ENCODE peak calls at places on chromosomes 6 and 20, in six cellular contexts. One of them, this sample, is unnamed. For H3K27me3, the result is how much of the 10 kb centered on the place peaks cover.

GRCh38 chr20:1477896-1478490 is 11.3 kb upstream of the NSFL1C start:
- DNase-seq in hepatocyte: no peak
- DNase-seq in GM23248: no peak
- DNase-seq in SK-N-SH: no peak
- DNase-seq in neural progenitor cell: no peak
- DNase-seq in GM23338: no peak
- DNase-seq in this sample: peak

GRCh38 chr6:111837641-111838500 is 35.4 kb downstream of the FYN start:
- DNase-seq in hepatocyte: no peak
- DNase-seq in GM23248: no peak
- DNase-seq in SK-N-SH: no peak
- DNase-seq in neural progenitor cell: no peak
- DNase-seq in GM23338: no peak
- DNase-seq in this sample: no peak

GRCh38 chr6:109125504-109125903 is 30.2 kb downstream of the CEP57L1 start:
- DNase-seq in hepatocyte: no peak
- DNase-seq in GM23248: no peak
- DNase-seq in SK-N-SH: no peak
- DNase-seq in neural progenitor cell: no peak
- DNase-seq in GM23338: no peak
- DNase-seq in this sample: no peak

GRCh38 chr20:64079273-64080012 is at the start of gene RGS19:
- DNase-seq in hepatocyte: peak
- DNase-seq in GM23248: peak
- DNase-seq in SK-N-SH: peak
- DNase-seq in neural progenitor cell: peak
- DNase-seq in GM23338: peak
- DNase-seq in this sample: peak

GRCh38 chr6:30965140-30965601 is 18.3 kb upstream of the MUC21 start:
- DNase-seq in hepatocyte: no peak
- DNase-seq in GM23248: no peak
- DNase-seq in SK-N-SH: no peak
- DNase-seq in neural progenitor cell: no peak
- DNase-seq in GM23338: no peak
- DNase-seq in this sample: no peak

GRCh38 chr6:10633216-10633615 is 61.2 kb downstream of the C6orf52 start:
- DNase-seq in hepatocyte: peak
- DNase-seq in GM23248: peak
- DNase-seq in SK-N-SH: no peak
- DNase-seq in neural progenitor cell: no peak
- DNase-seq in GM23338: no peak
- DNase-seq in this sample: peak

GRCh38 chr6:110552901-110553641 is 76.7 kb upstream of the SLC22A16 start:
- DNase-seq in hepatocyte: no peak
- DNase-seq in GM23248: no peak
- DNase-seq in SK-N-SH: no peak
- DNase-seq in neural progenitor cell: no peak
- DNase-seq in GM23338: no peak
- DNase-seq in this sample: no peak

GRCh38 chr6:84151669-84152068 is 75.8 kb downstream of the CEP162 start:
- DNase-seq in hepatocyte: no peak
- DNase-seq in GM23248: no peak
- DNase-seq in SK-N-SH: no peak
- DNase-seq in neural progenitor cell: no peak
- DNase-seq in GM23338: no peak
- DNase-seq in this sample: no peak

GRCh38 chr20:13858496-13859270 is 73.9 kb downstream of the NDUFAF5 start:
- DNase-seq in hepatocyte: no peak
- DNase-seq in GM23248: peak
- DNase-seq in SK-N-SH: no peak
- DNase-seq in neural progenitor cell: no peak
- DNase-seq in GM23338: no peak
- DNase-seq in this sample: no peak

GRCh38 chr6:133952815-133953633 is at the start of gene TBPL1:
- DNase-seq in hepatocyte: peak
- DNase-seq in GM23248: peak
- DNase-seq in SK-N-SH: peak
- DNase-seq in neural progenitor cell: peak
- DNase-seq in GM23338: peak
- DNase-seq in this sample: peak

GRCh38 chr6:15586528-15586927 is 76.3 kb downstream of the DTNBP1 start:
- DNase-seq in hepatocyte: no peak
- DNase-seq in GM23248: peak
- DNase-seq in SK-N-SH: no peak
- DNase-seq in neural progenitor cell: no peak
- DNase-seq in GM23338: no peak
- DNase-seq in this sample: no peak

GRCh38 chr6:72132425-72132824 is 246.1 kb downstream of the RIMS1 start:
- DNase-seq in hepatocyte: no peak
- DNase-seq in GM23248: peak
- DNase-seq in SK-N-SH: no peak
- DNase-seq in neural progenitor cell: no peak
- DNase-seq in GM23338: no peak
- DNase-seq in this sample: peak

GRCh38 chr6:117265425-117266266 is at the start of gene VGLL2:
- DNase-seq in hepatocyte: peak
- DNase-seq in GM23248: peak
- DNase-seq in SK-N-SH: peak
- DNase-seq in neural progenitor cell: peak
- DNase-seq in GM23338: peak
- DNase-seq in this sample: no peak

GRCh38 chr20:6533321-6533720 is 234.2 kb upstream of the BMP2 start:
- DNase-seq in hepatocyte: peak
- DNase-seq in GM23248: peak
- DNase-seq in SK-N-SH: no peak
- DNase-seq in neural progenitor cell: peak
- DNase-seq in GM23338: no peak
- DNase-seq in this sample: no peak

GRCh38 chr20:51425347-51426106 is 117.0 kb downstream of the NFATC2 start:
- DNase-seq in hepatocyte: no peak
- DNase-seq in GM23248: no peak
- DNase-seq in SK-N-SH: no peak
- DNase-seq in neural progenitor cell: peak
- DNase-seq in GM23338: peak
- DNase-seq in this sample: no peak

GRCh38 chr6:22251331-22251730 is 45.5 kb downstream of the PRL start:
- DNase-seq in hepatocyte: no peak
- DNase-seq in GM23248: peak
- DNase-seq in SK-N-SH: no peak
- DNase-seq in neural progenitor cell: no peak
- DNase-seq in GM23338: no peak
- DNase-seq in this sample: peak

GRCh38 chr6:127340171-127340570 is 3.2 kb downstream of the ECHDC1 start:
- DNase-seq in hepatocyte: no peak
- DNase-seq in GM23248: no peak
- DNase-seq in SK-N-SH: no peak
- DNase-seq in neural progenitor cell: no peak
- DNase-seq in GM23338: no peak
- DNase-seq in this sample: no peak

GRCh38 chr6:127342946-127343752 is at the start of gene ECHDC1:
- DNase-seq in hepatocyte: peak
- DNase-seq in GM23248: peak
- DNase-seq in SK-N-SH: peak
- DNase-seq in neural progenitor cell: peak
- DNase-seq in GM23338: peak
- DNase-seq in this sample: peak

GRCh38 chr6:127342296-127342945 is 988 bp downstream of the ECHDC1 start:
- DNase-seq in hepatocyte: peak
- DNase-seq in GM23248: peak
- DNase-seq in SK-N-SH: peak
- DNase-seq in neural progenitor cell: peak
- DNase-seq in GM23338: peak
- DNase-seq in this sample: peak

GRCh38 chr6:127343753-127344659 is 597 bp upstream of the ECHDC1 start:
- DNase-seq in hepatocyte: peak
- DNase-seq in GM23248: peak
- DNase-seq in SK-N-SH: peak
- DNase-seq in neural progenitor cell: peak
- DNase-seq in GM23338: peak
- DNase-seq in this sample: peak

DNA sequence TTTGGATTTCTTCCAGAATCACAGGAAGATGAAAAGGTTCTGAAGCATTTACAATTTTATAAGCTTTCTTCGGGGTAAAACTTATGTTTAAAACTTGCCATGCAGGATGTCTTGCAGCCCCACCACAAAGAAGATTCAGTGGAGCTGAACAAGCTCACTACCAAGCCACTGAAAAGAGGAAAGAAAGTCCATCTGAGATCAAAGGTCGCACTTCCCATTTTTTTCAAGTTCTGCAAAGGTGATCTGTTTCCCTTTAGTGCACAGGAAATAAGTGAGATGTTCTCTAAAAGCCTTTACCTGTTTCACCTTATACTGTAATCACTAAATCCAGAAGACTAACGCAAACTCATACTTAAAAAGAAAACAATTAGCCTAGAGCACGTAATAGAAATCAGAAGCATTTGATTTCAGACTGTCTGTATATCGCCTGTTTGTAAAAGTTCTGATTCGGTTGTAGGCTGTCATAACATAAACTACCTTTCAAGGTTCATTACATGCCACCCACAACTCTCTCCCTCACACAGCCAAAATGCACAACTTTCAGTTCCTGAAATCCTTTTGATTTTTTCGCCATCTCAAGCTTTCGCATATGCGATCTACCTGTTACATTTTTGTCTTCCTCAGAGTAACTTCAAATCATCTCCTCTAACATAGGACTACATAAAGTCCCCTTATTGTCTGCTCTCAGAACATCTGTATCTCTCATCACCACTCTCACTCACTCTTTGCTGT is 1.8 kb downstream of the ECHDC1 start:
- DNase-seq in hepatocyte: no peak
- DNase-seq in GM23248: no peak
- DNase-seq in SK-N-SH: no peak
- DNase-seq in neural progenitor cell: no peak
- DNase-seq in GM23338: no peak
- DNase-seq in this sample: peak
- TF ChIP-seq EZH2phosphoT487 in hepatocyte: no peak
- TF ChIP-seq EZH2phosphoT487 in GM23248: no peak
- TF ChIP-seq EZH2phosphoT487 in SK-N-SH: no peak
- TF ChIP-seq EZH2phosphoT487 in neural progenitor cell: no peak
- TF ChIP-seq EZH2phosphoT487 in GM23338: no peak
- TF ChIP-seq EZH2phosphoT487 in this sample: no peak

DNA sequence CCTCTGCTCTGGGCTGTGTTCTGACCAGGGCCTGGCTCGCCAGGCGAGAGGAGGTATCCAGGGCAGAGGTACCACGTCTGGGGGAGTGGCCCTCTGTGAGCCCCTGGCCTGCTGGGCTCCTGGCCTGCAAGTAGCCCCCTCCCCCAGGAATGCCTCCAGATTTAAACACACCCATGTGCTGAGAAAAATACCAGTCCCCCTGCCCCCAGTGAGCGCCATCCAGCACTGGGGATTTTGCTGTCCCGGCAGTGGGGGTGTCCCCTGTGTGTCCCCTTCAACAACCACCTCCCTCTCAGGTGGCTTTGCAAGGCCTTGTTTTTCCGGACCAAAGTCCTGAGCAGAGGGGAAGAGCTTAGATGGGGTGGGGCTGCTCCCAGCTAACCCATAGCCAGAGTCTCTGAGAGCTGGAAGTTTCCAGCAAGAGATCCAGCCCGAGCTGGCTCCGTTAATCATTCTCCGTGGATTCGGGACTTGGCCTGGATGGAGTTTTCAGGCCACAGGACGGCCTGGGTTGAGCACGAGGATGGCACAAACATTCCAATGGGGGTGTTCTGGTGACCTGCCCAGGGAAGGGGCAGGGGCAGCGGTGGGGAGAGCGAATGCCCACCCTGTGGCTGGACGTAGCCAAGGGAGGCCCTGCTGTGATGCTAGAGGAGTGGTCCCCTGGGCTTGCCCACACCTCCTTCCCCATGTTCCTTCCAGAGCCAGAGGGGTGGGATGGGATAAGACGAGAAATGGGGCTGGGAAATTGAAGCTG is 29.0 kb downstream of the PCK1 start:
- DNase-seq in hepatocyte: peak
- DNase-seq in GM23248: no peak
- DNase-seq in SK-N-SH: no peak
- DNase-seq in neural progenitor cell: peak
- DNase-seq in GM23338: peak
- DNase-seq in this sample: no peak
- H3K27me3 ChIP-seq in hepatocyte: under half
- H3K27me3 ChIP-seq in GM23248: under half
- H3K27me3 ChIP-seq in SK-N-SH: under half
- H3K27me3 ChIP-seq in neural progenitor cell: under half
- H3K27me3 ChIP-seq in GM23338: under half
- H3K27me3 ChIP-seq in this sample: under half

GRCh38 chr6:122472022-122472340 is 374 bp upstream of the SERINC1 start:
- DNase-seq in hepatocyte: no peak
- DNase-seq in GM23248: no peak
- DNase-seq in SK-N-SH: no peak
- DNase-seq in neural progenitor cell: no peak
- DNase-seq in GM23338: no peak
- DNase-seq in this sample: no peak

GRCh38 chr6:122476131-122476530 is 4.5 kb upstream of the SERINC1 start:
- DNase-seq in hepatocyte: no peak
- DNase-seq in GM23248: peak
- DNase-seq in SK-N-SH: peak
- DNase-seq in neural progenitor cell: peak
- DNase-seq in GM23338: peak
- DNase-seq in this sample: peak

DNA sequence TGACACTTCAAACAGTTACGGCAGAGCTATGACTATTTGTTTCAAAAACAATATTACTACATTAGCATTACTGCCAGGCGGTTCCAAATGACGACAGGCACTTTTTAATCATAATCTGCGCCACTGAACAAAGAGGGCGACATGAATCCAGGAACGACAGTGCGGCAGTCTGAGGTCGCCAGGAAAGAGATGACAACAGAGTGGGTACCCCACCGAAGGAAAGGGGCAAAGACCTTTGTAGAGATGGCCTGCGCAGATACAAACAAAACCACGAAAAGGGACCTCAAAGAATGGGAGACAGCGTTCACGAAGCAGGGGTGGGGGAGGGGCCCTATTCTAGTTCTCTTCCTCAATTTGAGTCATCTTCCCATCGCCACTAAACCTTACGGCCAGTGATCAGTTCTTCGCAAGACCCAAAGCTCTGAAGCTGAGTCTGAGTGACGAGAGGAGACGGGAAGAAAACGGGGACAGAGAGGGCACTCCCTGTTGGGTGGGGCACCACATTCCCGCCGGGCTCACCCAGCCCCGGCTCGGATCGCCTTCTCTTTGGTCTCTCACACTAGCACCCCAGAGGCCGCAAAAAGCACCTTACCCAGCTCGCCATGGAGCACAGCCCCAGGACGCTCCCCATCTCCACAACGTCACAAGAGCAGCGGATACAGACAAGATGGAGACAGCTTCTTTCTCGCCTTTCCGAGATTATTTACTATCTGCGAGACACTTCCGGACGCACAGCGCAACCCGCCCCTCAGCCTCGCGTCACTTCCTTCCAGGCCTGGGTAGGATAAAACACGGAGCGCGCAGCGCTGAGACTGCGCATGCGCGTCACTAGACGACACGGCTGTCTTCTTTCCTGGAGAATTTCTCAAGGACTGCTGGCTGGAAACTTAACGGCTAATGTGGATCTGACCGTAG is at the start of gene SERINC1:
- DNase-seq in hepatocyte: peak
- DNase-seq in GM23248: peak
- DNase-seq in SK-N-SH: peak
- DNase-seq in neural progenitor cell: peak
- DNase-seq in GM23338: peak
- DNase-seq in this sample: peak
- H3K27ac ChIP-seq in hepatocyte: peak
- H3K27ac ChIP-seq in GM23248: peak
- H3K27ac ChIP-seq in SK-N-SH: peak
- H3K27ac ChIP-seq in neural progenitor cell: peak
- H3K27ac ChIP-seq in GM23338: peak
- H3K27ac ChIP-seq in this sample: peak

GRCh38 chr6:32885698-32886286 is 31.8 kb downstream of the PSMB9 start:
- DNase-seq in hepatocyte: peak
- DNase-seq in GM23248: peak
- DNase-seq in SK-N-SH: peak
- DNase-seq in neural progenitor cell: peak
- DNase-seq in GM23338: peak
- DNase-seq in this sample: peak
- TF ChIP-seq EZH2phosphoT487 in hepatocyte: no peak
- TF ChIP-seq EZH2phosphoT487 in GM23248: no peak
- TF ChIP-seq EZH2phosphoT487 in SK-N-SH: no peak
- TF ChIP-seq EZH2phosphoT487 in neural progenitor cell: no peak
- TF ChIP-seq EZH2phosphoT487 in GM23338: no peak
- TF ChIP-seq EZH2phosphoT487 in this sample: no peak